ENCODE peak calls at places on chromosome 15, in six cellular contexts. D is mesothelial cell of epicardium; I is kidney glomerular epithelial cell; J is NCI-H2171; Z is endothelial cell; O is stimulated activated CD4-positive, alpha-beta T cell treated with anti-CD3 and anti-CD28 coated beads, Interleukin-4, amount 100 ng/mL, for 24 hours. F is an unnamed sample.

GRCh38 chr15:26224266-26224665 is 361.1 kb upstream of the ATP10A start:
- DNase-seq in Z (no peak), O (no peak), D (no peak), J (no peak), I (no peak), F (no peak)

GRCh38 chr15:92429378-92430066 is 35.8 kb downstream of the ST8SIA2 start:
- DNase-seq in D (no peak), O (no peak), Z (no peak), J (peak), I (peak), F (no peak)

GRCh38 chr15:39279331-39279730 is 301.5 kb upstream of the THBS1 start:
- DNase-seq in I (no peak), Z (no peak), J (no peak), D (no peak), O (no peak), F (no peak)

GRCh38 chr15:38164507-38164906 is 88.1 kb upstream of the SPRED1 start:
- DNase-seq in Z (no peak), J (no peak), I (no peak), D (no peak), O (no peak), F (no peak)

GRCh38 chr15:40310001-40310959 is 2.5 kb upstream of the PLCB2 start:
- DNase-seq in O (peak), J (no peak), I (peak), Z (peak), D (peak), F (peak)

GRCh38 chr15:56272474-56272873 is 28.8 kb upstream of the RFX7 start:
- DNase-seq in D (no peak), J (no peak), O (no peak), I (no peak), Z (no peak), F (no peak)

GRCh38 chr15:66948294-66948693 is 117.1 kb upstream of the SMAD3 start:
- DNase-seq in O (peak), I (no peak), D (no peak), Z (no peak), J (no peak), F (no peak)

GRCh38 chr15:65791335-65792129 is 561 bp downstream of the DENND4A start:
- DNase-seq in I (peak), O (peak), Z (peak), D (peak), J (peak), F (peak)

GRCh38 chr15:45456212-45457106 is 66.1 kb downstream of the SLC30A4 start:
- DNase-seq in I (peak), J (no peak), O (peak), Z (no peak), D (peak), F (no peak)

GRCh38 chr15:67945951-67946700 is 106.3 kb upstream of the RNU6-1 start:
- DNase-seq in Z (peak), D (peak), J (no peak), O (no peak), I (no peak), F (no peak)

GRCh38 chr15:88623061-88623460 is 1.9 kb downstream of the AEN start:
- DNase-seq in Z (no peak), J (no peak), I (peak), O (peak), D (no peak), F (no peak)

GRCh38 chr15:87215100-87215499 is 1041.4 kb downstream of the NTRK3 start:
- DNase-seq in O (no peak), J (no peak), D (no peak), Z (no peak), I (no peak), F (no peak)

GRCh38 chr15:82184776-82185175 is 77.8 kb downstream of the EFL1 start:
- DNase-seq in O (no peak), I (no peak), Z (no peak), J (no peak), D (no peak), F (no peak)

GRCh38 chr15:90239371-90239770 is 5.4 kb downstream of the GDPGP1 start:
- DNase-seq in I (no peak), Z (no peak), J (no peak), D (no peak), O (no peak), F (no peak)

GRCh38 chr15:82812994-82813393 is 3.6 kb downstream of the WHAMM start:
- DNase-seq in I (no peak), J (no peak), O (no peak), Z (no peak), D (no peak), F (no peak)

GRCh38 chr15:62483817-62484216 is 318.7 kb upstream of the C2CD4B start:
- DNase-seq in D (no peak), J (no peak), I (no peak), Z (no peak), O (no peak), F (no peak)

GRCh38 chr15:95958417-95958816 is 372.1 kb upstream of the NR2F2 start:
- DNase-seq in I (no peak), Z (no peak), D (no peak), J (no peak), O (no peak), F (no peak)

GRCh38 chr15:91929509-91929908 is 76.0 kb downstream of the SLCO3A1 start:
- DNase-seq in I (no peak), D (no peak), J (no peak), O (no peak), Z (no peak), F (no peak)

GRCh38 chr15:85742186-85742751 is 52.5 kb downstream of the KLHL25 start:
- DNase-seq in I (no peak), Z (no peak), J (peak), O (no peak), D (no peak), F (peak)

GRCh38 chr15:57503911-57504598 is 87.6 kb upstream of the MYZAP start:
- DNase-seq in I (no peak), O (no peak), Z (no peak), D (no peak), J (no peak), F (no peak)

GRCh38 chr15:70140543-70141375 is 43.0 kb upstream of the TLE3 start:
- DNase-seq in Z (peak), I (peak), O (peak), J (no peak), D (no peak), F (no peak)

GRCh38 chr15:77173487-77173886 is 102.6 kb upstream of the TSPAN3 start:
- DNase-seq in Z (no peak), J (no peak), D (no peak), I (no peak), O (no peak), F (no peak)

GRCh38 chr15:78392430-78392829 is 45.6 kb upstream of the IREB2 start:
- DNase-seq in J (peak), D (no peak), Z (no peak), I (no peak), O (no peak), F (no peak)

GRCh38 chr15:58511588-58511987 is 79.8 kb downstream of the LIPC start:
- DNase-seq in J (no peak), O (no peak), D (no peak), I (no peak), Z (no peak), F (no peak)

GRCh38 chr15:90851114-90851513 is 17.3 kb upstream of the FURIN start:
- DNase-seq in D (no peak), J (no peak), O (no peak), I (no peak), Z (no peak), F (no peak)

GRCh38 chr15:70830615-70831014 is 23.3 kb downstream of the LARP6 start:
- DNase-seq in J (no peak), I (no peak), O (no peak), D (no peak), Z (no peak), F (no peak)

GRCh38 chr15:31440754-31441298 is 114.2 kb downstream of the KLF13 start:
- DNase-seq in D (no peak), J (no peak), O (peak), I (no peak), Z (peak), F (no peak)

GRCh38 chr15:74725241-74725774 is at the start of gene CYP1A1:
- DNase-seq in O (peak), J (peak), Z (peak), I (no peak), D (no peak), F (no peak)

GRCh38 chr15:49888341-49888693 is 230.7 kb downstream of the ATP8B4 start:
- DNase-seq in Z (no peak), D (no peak), J (no peak), I (no peak), O (no peak), F (no peak)

GRCh38 chr15:66934315-66934930 is 131.0 kb upstream of the SMAD3 start:
- DNase-seq in D (no peak), Z (no peak), J (no peak), O (no peak), I (no peak), F (no peak)

GRCh38 chr15:88243895-88244787 is 12.4 kb downstream of the NTRK3 start:
- DNase-seq in J (no peak), D (no peak), O (peak), Z (peak), I (peak), F (peak)

GRCh38 chr15:91032919-91033803 is 10.8 kb upstream of the VPS33B start:
- DNase-seq in J (no peak), D (peak), Z (peak), I (peak), O (peak), F (no peak)

GRCh38 chr15:70120109-70120508 is 22.4 kb upstream of the TLE3 start:
- DNase-seq in Z (no peak), D (no peak), I (no peak), O (no peak), J (no peak), F (no peak)

GRCh38 chr15:64544450-64544849 is 84.1 kb downstream of the ZNF609 start:
- DNase-seq in J (no peak), O (no peak), I (no peak), D (no peak), Z (no peak), F (no peak)

GRCh38 chr15:77497942-77498361 is 77.3 kb downstream of the HMG20A start:
- DNase-seq in J (no peak), Z (no peak), I (no peak), D (peak), O (no peak), F (no peak)

GRCh38 chr15:96343529-96344072 is 13.1 kb downstream of the NR2F2 start:
- DNase-seq in D (no peak), I (no peak), Z (no peak), O (no peak), J (no peak), F (no peak)

GRCh38 chr15:64072812-64073211 is 20.8 kb downstream of the CIAO2A start:
- DNase-seq in O (no peak), Z (no peak), D (no peak), J (no peak), I (no peak), F (no peak)